ENCODE peak calls at places on chromosomes 7 and 10, in ten cellular contexts. T is A172; A is BJ; B is activated naive CD4-positive, alpha-beta T cell treated with anti-CD3 and anti-CD28 coated beads, Interleukin-2, amount 10 ng/mL, durations not matched to agents 7 days and 5 days; J is NCI-H2081; N is activated T-helper 1 cell treated with anti-CD3 and anti-CD28 coated beads, Interleukin-2, amount 50 U/mL, for 16 hours; R is T-helper 1 cell; D is iPS-NIHi11; L is ecto neural progenitor cell; Q is DMS153. W is an unnamed sample.

GRCh38 chr7:150479023-150479716 is 28.7 kb downstream of the GIMAP8 start:
- DNase-seq in J (no peak), D (no peak), B (peak; percentile 50), L (no peak), Q (peak; percentile 23), R (no peak), A (no peak), N (no peak), T (no peak), W (no peak)

GRCh38 chr7:106462914-106463482 is 178.2 kb upstream of the NAMPT start:
- DNase-seq in N (no peak), D (peak; percentile 49), B (no peak), R (no peak), A (no peak), Q (no peak), T (no peak), L (peak; percentile 45), J (no peak), W (no peak)

GRCh38 chr10:114458955-114459354 is 54.7 kb upstream of the AFAP1L2 start:
- DNase-seq in R (no peak), N (no peak), B (peak; percentile 34), T (peak; percentile 49), Q (no peak), D (peak; percentile 81), A (no peak), L (peak; percentile 70), J (peak; percentile 3), W (peak; percentile 44)

GRCh38 chr7:152865461-152865860 is 105.9 kb downstream of the ACTR3B start:
- DNase-seq in N (no peak), A (no peak), B (no peak), J (no peak), D (no peak), T (no peak), R (no peak), Q (no peak), L (peak; percentile 21), W (no peak)

GRCh38 chr10:124058346-124059003 is 34.9 kb downstream of the CHST15 start:
- DNase-seq in T (no peak), Q (no peak), J (no peak), B (no peak), D (no peak), R (no peak), N (no peak), L (no peak), A (no peak), W (no peak)

GRCh38 chr7:158827411-158828342 is 1.6 kb downstream of the ESYT2 start:
- DNase-seq in N (no peak), Q (no peak), D (no peak), A (no peak), B (peak; percentile 34), R (no peak), L (no peak), J (no peak), T (no peak), W (no peak)

GRCh38 chr7:122337011-122337410 is 32.5 kb upstream of the FEZF1 start:
- DNase-seq in D (no peak), A (no peak), T (no peak), N (no peak), R (no peak), L (no peak), J (peak; percentile 48), B (no peak), Q (no peak), W (no peak)

GRCh38 chr10:113709221-113709838 is 29.6 kb downstream of the CASP7 start:
- DNase-seq in Q (peak; percentile 24), D (no peak), N (no peak), J (peak; percentile 61), R (no peak), B (no peak), A (peak; percentile 27), T (peak; percentile 71), L (no peak), W (no peak)

GRCh38 chr10:4074559-4075407 is 289.8 kb upstream of the KLF6 start:
- DNase-seq in D (no peak), Q (no peak), J (no peak), N (no peak), B (peak; percentile 33), T (no peak), L (no peak), A (no peak), R (no peak), W (no peak)

GRCh38 chr10:112175409-112175808 is 8.2 kb downstream of the GPAM start:
- DNase-seq in A (no peak), B (no peak), R (no peak), N (no peak), J (no peak), T (no peak), Q (no peak), D (no peak), L (no peak), W (no peak)

GRCh38 chr7:84548366-84549085 is 353.9 kb upstream of the SEMA3A start:
- DNase-seq in L (no peak), N (no peak), R (no peak), T (peak; percentile 85), J (no peak), Q (no peak), B (no peak), D (peak; percentile 25), A (no peak), W (no peak)

GRCh38 chr7:80294321-80294720 is 159.7 kb downstream of the GNAI1 start:
- DNase-seq in T (peak; percentile 21), L (no peak), Q (no peak), B (no peak), A (peak; percentile 14), N (no peak), D (no peak), J (no peak), R (no peak), W (no peak)

GRCh38 chr7:15685358-15686181 is 913 bp downstream of the MEOX2 start:
- DNase-seq in B (no peak), T (no peak), L (peak; percentile 81), Q (no peak), R (no peak), N (no peak), J (peak; percentile 76), D (peak; percentile 29), A (peak; percentile 36), W (no peak)

GRCh38 chr10:91103384-91104184 is 116.9 kb upstream of the PCGF5 start:
- DNase-seq in T (no peak), A (no peak), J (no peak), B (no peak), N (no peak), D (no peak), Q (no peak), R (no peak), L (no peak), W (no peak)

GRCh38 chr10:7700577-7701125 is 2.5 kb upstream of the ITIH2 start:
- DNase-seq in N (no peak), J (no peak), R (no peak), T (peak; percentile 26), Q (no peak), L (no peak), B (no peak), D (no peak), A (no peak), W (no peak)

GRCh38 chr10:98285416-98285815 is 17.4 kb upstream of the LOXL4 start:
- DNase-seq in B (no peak), R (no peak), J (no peak), N (no peak), D (no peak), T (no peak), Q (no peak), L (no peak), A (no peak), W (no peak)

GRCh38 chr10:42984761-42985325 is 92.0 kb upstream of the RET start:
- DNase-seq in D (no peak), L (no peak), T (no peak), J (no peak), R (no peak), B (peak; percentile 17), A (no peak), Q (no peak), N (peak; percentile 1), W (no peak)

GRCh38 chr10:8908013-8908412 is 853.5 kb downstream of the GATA3 start:
- DNase-seq in N (no peak), A (no peak), B (no peak), R (no peak), Q (no peak), T (no peak), D (no peak), J (no peak), L (peak; percentile 47), W (no peak)

GRCh38 chr10:33392706-33393105 is 58.2 kb upstream of the NRP1 start:
- DNase-seq in R (no peak), L (no peak), T (no peak), B (no peak), A (no peak), Q (no peak), J (no peak), N (no peak), D (no peak), W (no peak)